ENCODE peak calls at places on chromosomes 3 and 15, in four cellular contexts. One of them, this sample, is unnamed.

GRCh38 chr15:62250176-62250575 is 85.1 kb upstream of the C2CD4B start:
- DNase-seq in fibroblast of mammary gland: no peak
- DNase-seq in K562: no peak
- DNase-seq in ovary: no peak
- DNase-seq in this sample: no peak

GRCh38 chr15:45635191-45635638 is 386 bp downstream of the SQOR start:
- DNase-seq in fibroblast of mammary gland: no peak
- DNase-seq in K562: no peak
- DNase-seq in ovary: peak; percentile 40
- DNase-seq in this sample: peak; percentile 32

GRCh38 chr3:131543714-131544113 is 40.9 kb upstream of the MRPL3 start:
- DNase-seq in fibroblast of mammary gland: peak; percentile 98
- DNase-seq in K562: no peak
- DNase-seq in ovary: peak; percentile 78
- DNase-seq in this sample: peak; percentile 76

GRCh38 chr15:52040167-52040900 is 21.3 kb downstream of the MAPK6 start:
- DNase-seq in fibroblast of mammary gland: peak; percentile 37
- DNase-seq in K562: peak; percentile 16
- DNase-seq in ovary: peak; percentile 25
- DNase-seq in this sample: no peak

GRCh38 chr3:143170676-143171075 is 51.1 kb downstream of the CHST2 start:
- DNase-seq in fibroblast of mammary gland: peak; percentile 56
- DNase-seq in K562: no peak
- DNase-seq in ovary: no peak
- DNase-seq in this sample: no peak

GRCh38 chr3:9778102-9778501 is 8.4 kb upstream of the CAMK1 start:
- DNase-seq in fibroblast of mammary gland: peak; percentile 85
- DNase-seq in K562: no peak
- DNase-seq in ovary: no peak
- DNase-seq in this sample: no peak

GRCh38 chr15:93141373-93141790 is 52.4 kb upstream of the RGMA start:
- DNase-seq in fibroblast of mammary gland: no peak
- DNase-seq in K562: no peak
- DNase-seq in ovary: no peak
- DNase-seq in this sample: no peak

GRCh38 chr15:99101501-99101900 is 3.4 kb upstream of the SYNM start:
- DNase-seq in fibroblast of mammary gland: no peak
- DNase-seq in K562: no peak
- DNase-seq in ovary: no peak
- DNase-seq in this sample: no peak

GRCh38 chr3:138629526-138629925 is 21.0 kb downstream of the FAIM start:
- DNase-seq in fibroblast of mammary gland: no peak
- DNase-seq in K562: no peak
- DNase-seq in ovary: no peak
- DNase-seq in this sample: no peak

GRCh38 chr3:78645628-78646310 is 1122.0 kb downstream of the ROBO1 start:
- DNase-seq in fibroblast of mammary gland: peak; percentile 84
- DNase-seq in K562: peak; percentile 35
- DNase-seq in ovary: no peak
- DNase-seq in this sample: no peak

GRCh38 chr3:4821331-4821730 is 157.9 kb upstream of the BHLHE40 start:
- DNase-seq in fibroblast of mammary gland: no peak
- DNase-seq in K562: no peak
- DNase-seq in ovary: no peak
- DNase-seq in this sample: no peak

GRCh38 chr15:84961114-84961452 is 20.6 kb upstream of the PDE8A start:
- DNase-seq in fibroblast of mammary gland: peak; percentile 32
- DNase-seq in K562: peak; percentile 55
- DNase-seq in ovary: no peak
- DNase-seq in this sample: no peak

GRCh38 chr15:78661001-78661400 is 20.0 kb upstream of the CHRNB4 start:
- DNase-seq in fibroblast of mammary gland: no peak
- DNase-seq in K562: no peak
- DNase-seq in ovary: no peak
- DNase-seq in this sample: no peak

GRCh38 chr15:82538961-82539689 is 1.1 kb downstream of the RPS17 start:
- DNase-seq in fibroblast of mammary gland: peak; percentile 38
- DNase-seq in K562: peak; percentile 63
- DNase-seq in ovary: no peak
- DNase-seq in this sample: no peak

GRCh38 chr15:74978503-74978902 is 16.9 kb upstream of the SCAMP5 start:
- DNase-seq in fibroblast of mammary gland: peak; percentile 36
- DNase-seq in K562: no peak
- DNase-seq in ovary: no peak
- DNase-seq in this sample: peak; percentile 45

GRCh38 chr3:175951047-175951694 is 1092.0 kb downstream of the NAALADL2 start:
- DNase-seq in fibroblast of mammary gland: peak; percentile 57
- DNase-seq in K562: no peak
- DNase-seq in ovary: no peak
- DNase-seq in this sample: no peak

GRCh38 chr3:52126036-52126435 is 28.2 kb downstream of the POC1A start:
- DNase-seq in fibroblast of mammary gland: peak; percentile 38
- DNase-seq in K562: no peak
- DNase-seq in ovary: no peak
- DNase-seq in this sample: no peak

GRCh38 chr3:176120507-176120906 is 1076.8 kb downstream of the TBL1XR1 start:
- DNase-seq in fibroblast of mammary gland: no peak
- DNase-seq in K562: no peak
- DNase-seq in ovary: no peak
- DNase-seq in this sample: no peak

GRCh38 chr15:51190424-51191068 is 95.8 kb upstream of the TNFAIP8L3 start:
- DNase-seq in fibroblast of mammary gland: no peak
- DNase-seq in K562: no peak
- DNase-seq in ovary: no peak
- DNase-seq in this sample: no peak

GRCh38 chr15:45499426-45499825 is 23.1 kb downstream of the SLC30A4 start:
- DNase-seq in fibroblast of mammary gland: no peak
- DNase-seq in K562: no peak
- DNase-seq in ovary: no peak
- DNase-seq in this sample: no peak

GRCh38 chr3:99690761-99691369 is 52.5 kb downstream of the COL8A1 start:
- DNase-seq in fibroblast of mammary gland: no peak
- DNase-seq in K562: no peak
- DNase-seq in ovary: no peak
- DNase-seq in this sample: no peak

GRCh38 chr15:57321973-57322601 is 54.2 kb upstream of the CGNL1 start:
- DNase-seq in fibroblast of mammary gland: no peak
- DNase-seq in K562: peak; percentile 44
- DNase-seq in ovary: no peak
- DNase-seq in this sample: no peak

GRCh38 chr3:45182915-45183881 is 37.0 kb upstream of the CDCP1 start:
- DNase-seq in fibroblast of mammary gland: peak; percentile 75
- DNase-seq in K562: peak; percentile 86
- DNase-seq in ovary: peak; percentile 16
- DNase-seq in this sample: no peak

GRCh38 chr3:88307666-88308065 is 157.9 kb downstream of the C3orf38 start:
- DNase-seq in fibroblast of mammary gland: no peak
- DNase-seq in K562: no peak
- DNase-seq in ovary: no peak
- DNase-seq in this sample: no peak

GRCh38 chr15:29904731-29905417 is 82.6 kb upstream of the TJP1 start:
- DNase-seq in fibroblast of mammary gland: peak; percentile 76
- DNase-seq in K562: no peak
- DNase-seq in ovary: no peak
- DNase-seq in this sample: no peak

GRCh38 chr3:182940266-182940808 is 40.0 kb downstream of the DCUN1D1 start:
- DNase-seq in fibroblast of mammary gland: no peak
- DNase-seq in K562: no peak
- DNase-seq in ovary: no peak
- DNase-seq in this sample: no peak

GRCh38 chr15:74785716-74786032 is 3.8 kb downstream of the CSK start:
- DNase-seq in fibroblast of mammary gland: no peak
- DNase-seq in K562: no peak
- DNase-seq in ovary: no peak
- DNase-seq in this sample: no peak

GRCh38 chr3:196624907-196625306 is 14.6 kb upstream of the NRROS start:
- DNase-seq in fibroblast of mammary gland: no peak
- DNase-seq in K562: no peak
- DNase-seq in ovary: no peak
- DNase-seq in this sample: no peak

GRCh38 chr15:66923438-66923881 is 141.9 kb upstream of the SMAD3 start:
- DNase-seq in fibroblast of mammary gland: no peak
- DNase-seq in K562: peak; percentile 67
- DNase-seq in ovary: no peak
- DNase-seq in this sample: peak; percentile 63

GRCh38 chr3:59709702-59710555 is 660.1 kb upstream of the CFAP20DC start:
- DNase-seq in fibroblast of mammary gland: no peak
- DNase-seq in K562: no peak
- DNase-seq in ovary: no peak
- DNase-seq in this sample: no peak

GRCh38 chr3:197811343-197811742 is 20.3 kb downstream of the LRCH3 start:
- DNase-seq in fibroblast of mammary gland: peak; percentile 97
- DNase-seq in K562: no peak
- DNase-seq in ovary: no peak
- DNase-seq in this sample: no peak

GRCh38 chr15:29740692-29741311 is 81.5 kb downstream of the TJP1 start:
- DNase-seq in fibroblast of mammary gland: no peak
- DNase-seq in K562: no peak
- DNase-seq in ovary: no peak
- DNase-seq in this sample: peak; percentile 28

GRCh38 chr3:149547413-149547812 is 72.9 kb downstream of the TM4SF4 start:
- DNase-seq in fibroblast of mammary gland: peak; percentile 60
- DNase-seq in K562: no peak
- DNase-seq in ovary: peak; percentile 92
- DNase-seq in this sample: no peak

GRCh38 chr3:45544719-45545296 is 49.7 kb upstream of the LIMD1 start:
- DNase-seq in fibroblast of mammary gland: no peak
- DNase-seq in K562: peak; percentile 66
- DNase-seq in ovary: no peak
- DNase-seq in this sample: no peak

DNA sequence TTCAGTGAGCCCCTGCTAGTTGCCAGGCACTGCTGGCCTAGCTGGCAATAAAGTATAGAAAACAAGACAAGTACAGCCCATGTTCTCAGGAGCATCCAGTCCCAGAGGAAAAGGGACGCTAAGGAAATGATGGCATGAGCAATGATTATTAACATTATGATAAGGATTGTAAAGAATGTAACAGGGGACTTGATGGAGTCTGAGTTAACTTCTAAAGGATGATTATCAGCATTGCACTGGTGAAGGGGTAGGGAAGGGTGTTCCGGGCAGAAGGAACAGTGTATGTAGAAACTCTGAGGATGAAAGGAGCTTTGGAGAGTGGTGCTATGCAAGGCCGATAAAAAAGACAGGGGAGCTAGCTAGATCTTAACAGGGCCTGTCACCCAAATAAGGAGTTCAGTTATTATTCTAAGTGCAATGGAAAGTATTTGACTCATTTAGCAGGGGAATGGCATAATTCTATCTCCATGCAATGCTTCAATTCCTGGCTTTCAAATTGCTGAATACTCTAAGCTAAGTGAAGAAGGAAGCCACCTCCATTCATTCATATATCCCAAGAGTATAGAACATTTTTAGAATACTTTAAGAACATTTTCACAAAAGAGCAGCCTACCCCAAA is 258.2 kb upstream of the STT3B start:
- DNase-seq in fibroblast of mammary gland: no peak
- DNase-seq in K562: no peak
- DNase-seq in ovary: no peak
- DNase-seq in this sample: no peak
- TF ChIP-seq CTCF in fibroblast of mammary gland: no peak
- TF ChIP-seq CTCF in K562: no peak
- TF ChIP-seq CTCF in ovary: no peak
- TF ChIP-seq CTCF in this sample: no peak

GRCh38 chr3:48505146-48505545 is 1.2 kb upstream of the SHISA5 start:
- DNase-seq in fibroblast of mammary gland: no peak
- DNase-seq in K562: no peak
- DNase-seq in ovary: no peak
- DNase-seq in this sample: no peak
- H3K4me3 ChIP-seq in fibroblast of mammary gland: no peak overlapping the region
- H3K4me3 ChIP-seq in K562: no peak overlapping the region
- H3K4me3 ChIP-seq in ovary: no peak overlapping the region
- H3K4me3 ChIP-seq in this sample: no peak overlapping the region

GRCh38 chr15:72113347-72114031 is 4.5 kb downstream of the MYO9A start:
- DNase-seq in fibroblast of mammary gland: no peak
- DNase-seq in K562: no peak
- DNase-seq in ovary: no peak
- DNase-seq in this sample: no peak

GRCh38 chr15:72118400-72118978 is at the start of gene SENP8:
- DNase-seq in fibroblast of mammary gland: no peak
- DNase-seq in K562: peak; percentile 83
- DNase-seq in ovary: no peak
- DNase-seq in this sample: no peak

GRCh38 chr15:72117448-72117697 is 577 bp downstream of the MYO9A start:
- DNase-seq in fibroblast of mammary gland: peak; percentile 70
- DNase-seq in K562: peak; percentile 66
- DNase-seq in ovary: peak; percentile 76
- DNase-seq in this sample: peak; percentile 72

GRCh38 chr15:72116680-72117447 is 1.1 kb downstream of the MYO9A start:
- DNase-seq in fibroblast of mammary gland: peak; percentile 35
- DNase-seq in K562: peak; percentile 18
- DNase-seq in ovary: no peak
- DNase-seq in this sample: peak; percentile 37

DNA sequence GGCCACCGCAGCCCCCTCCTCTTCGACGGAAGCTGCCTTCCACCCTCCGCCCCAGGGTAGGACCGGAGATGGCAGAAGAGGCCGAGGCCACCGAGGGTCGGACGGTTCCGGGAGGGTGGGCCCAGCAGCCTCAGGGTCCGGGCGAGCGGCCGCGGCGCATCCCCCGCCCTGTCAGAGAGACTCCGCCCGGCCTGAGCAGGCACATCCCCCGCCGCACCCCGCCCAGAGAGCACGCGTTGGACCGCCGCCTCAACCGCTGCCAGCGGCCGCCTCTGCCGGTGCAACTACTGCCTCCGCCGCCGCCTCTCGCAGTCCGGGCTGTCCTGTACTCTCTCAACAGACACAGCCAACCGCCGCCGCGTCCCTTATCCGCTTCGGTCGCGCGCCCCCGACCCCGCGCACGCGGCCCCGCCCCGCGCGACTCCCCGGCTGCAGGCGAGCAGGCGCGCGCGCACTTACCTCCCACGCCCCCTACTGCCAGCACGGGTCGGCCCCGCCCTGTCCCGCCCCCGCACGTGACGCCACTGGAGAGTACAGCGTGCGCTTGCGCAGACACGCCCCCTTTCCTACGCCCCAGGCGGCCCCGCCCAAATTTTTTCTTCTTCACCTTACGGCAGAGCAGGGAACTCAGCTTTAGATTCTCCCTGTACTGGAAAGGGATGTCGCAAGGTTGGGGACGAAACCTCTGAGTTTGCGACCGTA is at the start of gene MYO9A:
- DNase-seq in fibroblast of mammary gland: peak; percentile 98
- DNase-seq in K562: peak; percentile 98
- DNase-seq in ovary: peak; percentile 98
- DNase-seq in this sample: peak; percentile 99
- TF ChIP-seq CTCF in fibroblast of mammary gland: no peak
- TF ChIP-seq CTCF in K562: no peak
- TF ChIP-seq CTCF in ovary: peak; percentile 13
- TF ChIP-seq CTCF in this sample: no peak

GRCh38 chr3:186067360-186068242 is 41.3 kb downstream of the ETV5 start:
- DNase-seq in fibroblast of mammary gland: no peak
- DNase-seq in K562: no peak
- DNase-seq in ovary: no peak
- DNase-seq in this sample: no peak
- H3K4me3 ChIP-seq in fibroblast of mammary gland: no peak overlapping the region
- H3K4me3 ChIP-seq in K562: no peak overlapping the region
- H3K4me3 ChIP-seq in ovary: no peak overlapping the region
- H3K4me3 ChIP-seq in this sample: no peak overlapping the region